ENCODE peak calls at places on chromosomes 16 and 17, in eight cellular contexts. One of them, this sample, is unnamed.

GRCh38 chr16:81645303-81645702 is 133.8 kb upstream of the PLCG2 start:
- DNase-seq in posterior cingulate gyrus: peak
- DNase-seq in mucosa of descending colon: no peak
- DNase-seq in mammary epithelial cell: peak
- DNase-seq in kidney tubule cell: peak
- DNase-seq in anterior cingulate cortex: peak
- DNase-seq in GM23338: no peak
- DNase-seq in activated CD4-positive, alpha-beta T cell treated with anti-CD3 and anti-CD28 coated beads, Interleukin-2, amount 50 U/mL, for 48 hours: no peak
- DNase-seq in this sample: peak

GRCh38 chr17:54404259-54404658 is 496.4 kb upstream of the TOM1L1 start:
- DNase-seq in posterior cingulate gyrus: no peak
- DNase-seq in mucosa of descending colon: no peak
- DNase-seq in mammary epithelial cell: peak
- DNase-seq in kidney tubule cell: no peak
- DNase-seq in anterior cingulate cortex: no peak
- DNase-seq in GM23338: no peak
- DNase-seq in activated CD4-positive, alpha-beta T cell treated with anti-CD3 and anti-CD28 coated beads, Interleukin-2, amount 50 U/mL, for 48 hours: no peak
- DNase-seq in this sample: no peak

GRCh38 chr16:59632266-59632855 is 898.2 kb upstream of the GOT2 start:
- DNase-seq in posterior cingulate gyrus: no peak
- DNase-seq in mucosa of descending colon: no peak
- DNase-seq in mammary epithelial cell: peak
- DNase-seq in kidney tubule cell: peak
- DNase-seq in anterior cingulate cortex: no peak
- DNase-seq in GM23338: no peak
- DNase-seq in activated CD4-positive, alpha-beta T cell treated with anti-CD3 and anti-CD28 coated beads, Interleukin-2, amount 50 U/mL, for 48 hours: no peak
- DNase-seq in this sample: no peak

GRCh38 chr16:23466162-23466885 is 13.3 kb upstream of the COG7 start:
- DNase-seq in posterior cingulate gyrus: no peak
- DNase-seq in mucosa of descending colon: no peak
- DNase-seq in mammary epithelial cell: peak
- DNase-seq in kidney tubule cell: peak
- DNase-seq in anterior cingulate cortex: no peak
- DNase-seq in GM23338: no peak
- DNase-seq in activated CD4-positive, alpha-beta T cell treated with anti-CD3 and anti-CD28 coated beads, Interleukin-2, amount 50 U/mL, for 48 hours: no peak
- DNase-seq in this sample: no peak

GRCh38 chr17:36535669-36536081 is 888 bp downstream of the PIGW start:
- DNase-seq in posterior cingulate gyrus: no peak
- DNase-seq in mucosa of descending colon: no peak
- DNase-seq in mammary epithelial cell: no peak
- DNase-seq in kidney tubule cell: no peak
- DNase-seq in anterior cingulate cortex: no peak
- DNase-seq in GM23338: no peak
- DNase-seq in activated CD4-positive, alpha-beta T cell treated with anti-CD3 and anti-CD28 coated beads, Interleukin-2, amount 50 U/mL, for 48 hours: no peak
- DNase-seq in this sample: no peak

GRCh38 chr16:74448990-74449389 is 27.7 kb upstream of the CLEC18B start:
- DNase-seq in posterior cingulate gyrus: no peak
- DNase-seq in mucosa of descending colon: peak
- DNase-seq in mammary epithelial cell: peak
- DNase-seq in kidney tubule cell: peak
- DNase-seq in anterior cingulate cortex: no peak
- DNase-seq in GM23338: no peak
- DNase-seq in activated CD4-positive, alpha-beta T cell treated with anti-CD3 and anti-CD28 coated beads, Interleukin-2, amount 50 U/mL, for 48 hours: no peak
- DNase-seq in this sample: peak

GRCh38 chr16:48292452-48292851 is 45.1 kb upstream of the ABCC11 start:
- DNase-seq in posterior cingulate gyrus: no peak
- DNase-seq in mucosa of descending colon: no peak
- DNase-seq in mammary epithelial cell: no peak
- DNase-seq in kidney tubule cell: no peak
- DNase-seq in anterior cingulate cortex: no peak
- DNase-seq in GM23338: no peak
- DNase-seq in activated CD4-positive, alpha-beta T cell treated with anti-CD3 and anti-CD28 coated beads, Interleukin-2, amount 50 U/mL, for 48 hours: no peak
- DNase-seq in this sample: no peak

GRCh38 chr17:80375186-80375585 is 39.8 kb upstream of the ENDOV start:
- DNase-seq in posterior cingulate gyrus: no peak
- DNase-seq in mucosa of descending colon: no peak
- DNase-seq in mammary epithelial cell: no peak
- DNase-seq in kidney tubule cell: no peak
- DNase-seq in anterior cingulate cortex: no peak
- DNase-seq in GM23338: no peak
- DNase-seq in activated CD4-positive, alpha-beta T cell treated with anti-CD3 and anti-CD28 coated beads, Interleukin-2, amount 50 U/mL, for 48 hours: no peak
- DNase-seq in this sample: no peak

GRCh38 chr16:27407158-27407557 is 5.2 kb downstream of the IL21R start:
- DNase-seq in posterior cingulate gyrus: no peak
- DNase-seq in mucosa of descending colon: no peak
- DNase-seq in mammary epithelial cell: no peak
- DNase-seq in kidney tubule cell: no peak
- DNase-seq in anterior cingulate cortex: no peak
- DNase-seq in GM23338: no peak
- DNase-seq in activated CD4-positive, alpha-beta T cell treated with anti-CD3 and anti-CD28 coated beads, Interleukin-2, amount 50 U/mL, for 48 hours: no peak
- DNase-seq in this sample: no peak